ENCODE peak calls at places on chromosomes 13 and 19, in eight cellular contexts. S is cardiac muscle cell, I is H9, B is lower leg skin, U is esophagus squamous epithelium, E is bronchial epithelial cell, L is B cell, Y is fibroblast of the aortic adventitia. T is an unnamed sample.
A peak's percentile ranks its signal among the peaks of the same experiment; 100 is the strongest.

GRCh38 chr19:620166-620862 is 13.0 kb downstream of the POLRMT start:
- DNase-seq in S (no peak), L (no peak), U (no peak), I (no peak), Y (no peak), E (no peak), B (no peak), T (no peak)

GRCh38 chr19:50358483-50359431 is 6.7 kb downstream of the NAPSA start:
- DNase-seq in L (peak; percentile 92), Y (peak; percentile 46), U (no peak), I (no peak), E (no peak), B (no peak), S (peak; percentile 69), T (no peak)

GRCh38 chr19:19597809-19598306 is 20.6 kb downstream of the PBX4 start:
- DNase-seq in L (no peak), Y (no peak), B (no peak), E (no peak), U (no peak), I (no peak), S (no peak), T (no peak)

GRCh38 chr13:45847554-45848224 is 3.9 kb downstream of the SIAH3 start:
- DNase-seq in U (no peak), Y (no peak), S (peak; percentile 40), I (peak; percentile 35), E (no peak), L (no peak), B (no peak), T (no peak)

GRCh38 chr19:16303755-16304154 is 20.9 kb upstream of the KLF2 start:
- DNase-seq in L (no peak), Y (peak; percentile 79), U (no peak), B (no peak), S (peak; percentile 81), I (no peak), E (no peak), T (no peak)

GRCh38 chr13:96243371-96243770 is 153.5 kb downstream of the HS6ST3 start:
- DNase-seq in I (no peak), E (no peak), Y (no peak), B (no peak), U (no peak), L (no peak), S (no peak), T (no peak)

GRCh38 chr13:39269411-39269810 is 231.2 kb downstream of the NHLRC3 start:
- DNase-seq in Y (no peak), S (peak; percentile 5), L (no peak), E (no peak), B (no peak), U (no peak), I (no peak), T (no peak)

GRCh38 chr13:45178349-45179142 is 22.3 kb downstream of the KCTD4 start:
- DNase-seq in U (no peak), I (no peak), Y (peak; percentile 61), E (peak; percentile 43), B (no peak), L (no peak), S (peak; percentile 21), T (no peak)

GRCh38 chr19:20558011-20558410 is 7.6 kb downstream of the ZNF737 start:
- DNase-seq in S (no peak), E (no peak), I (peak; percentile 30), L (no peak), U (no peak), B (no peak), Y (no peak), T (no peak)

GRCh38 chr13:39779337-39780270 is 124.1 kb downstream of the COG6 start:
- DNase-seq in S (peak; percentile 59), B (no peak), U (no peak), L (no peak), E (peak; percentile 15), Y (peak; percentile 49), I (no peak), T (no peak)

GRCh38 chr13:110275931-110276552 is 30.9 kb downstream of the COL4A1 start:
- DNase-seq in U (no peak), B (peak; percentile 57), S (no peak), Y (no peak), L (no peak), E (no peak), I (no peak), T (no peak)

GRCh38 chr13:79508224-79508961 is 27.4 kb downstream of the NDFIP2 start:
- DNase-seq in S (no peak), E (peak; percentile 70), U (no peak), L (no peak), Y (peak; percentile 22), B (no peak), I (no peak), T (no peak)

GRCh38 chr13:51336746-51337145 is 2.7 kb upstream of the SERPINE3 start:
- DNase-seq in E (no peak), S (no peak), U (no peak), B (no peak), I (no peak), L (no peak), Y (no peak), T (no peak)

GRCh38 chr13:111539791-111540446 is 219.5 kb downstream of the TEX29 start:
- DNase-seq in I (no peak), B (no peak), L (no peak), U (no peak), S (no peak), Y (no peak), E (no peak), T (no peak)

GRCh38 chr19:46493236-46494114 is 2.2 kb downstream of the PNMA8B start:
- DNase-seq in Y (peak; percentile 11), U (no peak), B (no peak), E (no peak), L (peak; percentile 76), I (peak; percentile 53), S (peak; percentile 58), T (no peak)

GRCh38 chr13:30787747-30788535 is 52.6 kb downstream of the ALOX5AP start:
- DNase-seq in I (no peak), B (no peak), E (no peak), Y (no peak), S (no peak), U (no peak), L (no peak), T (no peak)

DNA sequence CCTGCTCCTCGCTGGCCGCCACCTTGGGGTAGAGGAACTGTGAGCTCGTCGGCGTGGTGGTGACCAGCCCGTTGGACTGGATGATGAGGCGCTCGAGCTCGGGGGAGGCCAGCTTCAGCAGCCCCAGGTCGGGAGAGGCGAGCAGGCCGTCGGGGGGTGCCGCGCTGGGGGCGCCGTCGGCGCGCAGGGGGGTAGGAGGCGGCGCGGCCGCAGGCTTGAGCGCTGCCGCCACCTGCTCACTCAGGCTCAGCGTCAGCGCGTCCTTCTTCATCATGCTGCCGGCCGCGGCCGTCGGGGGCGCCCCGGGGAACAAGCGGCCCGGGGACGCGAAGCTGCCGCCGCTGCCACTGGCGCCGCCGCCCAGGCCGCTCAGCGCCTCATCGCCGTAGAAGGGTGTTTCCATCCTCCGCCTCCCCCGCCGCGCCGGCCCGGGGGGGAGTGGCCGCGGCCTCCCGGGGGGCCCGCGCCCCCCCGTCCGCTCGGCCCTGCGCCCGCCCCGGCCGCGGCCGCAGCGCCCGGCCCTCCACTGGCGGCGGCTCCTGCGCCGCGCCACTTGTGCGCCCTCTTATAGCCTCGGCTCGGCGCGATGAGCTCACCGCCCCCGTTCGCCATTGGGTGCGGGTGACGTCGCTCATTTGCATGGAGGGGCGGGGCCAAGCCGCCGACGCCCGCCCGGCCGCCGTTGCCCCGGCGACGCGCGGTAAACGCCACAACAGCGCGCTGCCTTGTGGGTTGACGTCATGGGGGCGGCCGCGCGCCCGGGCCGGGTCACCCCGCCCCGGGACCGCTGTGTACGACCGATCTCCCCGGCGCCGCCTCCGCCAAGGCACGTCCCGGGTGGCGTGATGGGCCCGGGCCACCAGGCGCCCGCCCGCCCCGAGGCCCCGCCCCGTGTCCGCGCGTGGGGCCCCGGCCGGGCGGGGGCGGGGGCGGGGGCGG is at the start of gene JUND:
- DNase-seq in I (peak; percentile 97), U (peak; percentile 85), L (peak; percentile 98), B (peak; percentile 96), Y (peak; percentile 97), E (peak; percentile 88), S (peak; percentile 99), T (peak; percentile 91)
- TF ChIP-seq CTCF in I (peak; percentile 19), U (peak; percentile 16), L (no peak), B (no peak), Y (no peak), E (no peak), S (no peak), T (no peak)

GRCh38 chr19:14114439-14114838 is 3.1 kb downstream of the PRKACA start:
- DNase-seq in U (no peak), E (no peak), I (no peak), Y (no peak), B (no peak), S (no peak), L (no peak), T (no peak)
- TF ChIP-seq CTCF in U (no peak), E (no peak), I (no peak), Y (no peak), B (no peak), S (no peak), L (no peak), T (no peak)

DNA sequence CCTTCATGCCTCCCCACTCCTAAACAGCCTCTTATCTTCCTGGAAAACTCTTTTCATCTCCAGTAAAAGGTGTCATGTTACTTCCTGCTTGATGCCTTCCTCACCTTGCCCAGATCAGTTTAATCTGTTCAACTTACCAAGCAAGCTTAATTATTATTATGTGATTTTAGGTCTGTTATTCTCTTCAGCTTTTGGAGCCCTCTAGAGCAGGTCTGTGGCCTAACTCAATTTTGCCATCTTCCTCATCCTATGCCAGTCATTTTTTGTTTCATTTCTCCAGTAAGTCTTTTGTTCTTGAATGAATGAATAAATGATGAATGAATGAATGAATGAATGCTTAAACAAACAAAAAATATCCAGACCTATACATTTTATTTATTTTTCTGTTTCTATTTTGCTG is 528.3 kb downstream of the DCT start:
- DNase-seq in S (peak; percentile 18), L (no peak), Y (peak; percentile 38), B (no peak), U (no peak), I (no peak), E (peak; percentile 1), T (no peak)
- TF ChIP-seq CTCF in S (peak; percentile 22), L (no peak), Y (peak; percentile 34), B (no peak), U (no peak), I (no peak), E (no peak), T (no peak)

GRCh38 chr19:3721131-3721899 is 13.1 kb downstream of the TJP3 start:
- DNase-seq in U (no peak), B (peak; percentile 69), Y (peak; percentile 73), L (peak; percentile 93), E (peak; percentile 38), S (peak; percentile 90), I (peak; percentile 98), T (peak; percentile 83)
- TF ChIP-seq CTCF in U (peak; percentile 18), B (no peak), Y (no peak), L (no peak), E (no peak), S (no peak), I (no peak), T (no peak)

T was measured in neural crest cell.